ENCODE peak calls at places on chromosomes 2 and 18, in ten cellular contexts. D is amygdala, K is foreskin keratinocyte, Y is tibial artery, S is HCT116, N is HEK293T, B is astrocyte of the hippocampus, V is iPS-NIHi11, L is sigmoid colon, U is occipital lobe. E is an unnamed sample.

GRCh38 chr2:66981074-66981473 is 416.1 kb upstream of the ETAA1 start:
- DNase-seq in S (no peak), L (no peak), V (no peak), K (no peak), B (no peak), Y (no peak), U (no peak), N (no peak), D (no peak), E (no peak)

GRCh38 chr2:229446316-229446715 is 175.2 kb upstream of the PID1 start:
- DNase-seq in U (no peak), D (no peak), B (no peak), L (no peak), Y (no peak), V (no peak), N (no peak), K (no peak), S (no peak), E (no peak)

GRCh38 chr18:79687806-79688205 is 8.2 kb downstream of the CTDP1 start:
- DNase-seq in B (peak), S (no peak), K (peak), N (no peak), L (no peak), U (no peak), V (no peak), D (no peak), Y (peak), E (no peak)

GRCh38 chr2:143581989-143582719 is 452.9 kb downstream of the ARHGAP15 start:
- DNase-seq in D (no peak), B (no peak), V (no peak), K (no peak), N (no peak), S (no peak), U (no peak), L (no peak), Y (no peak), E (no peak)

GRCh38 chr2:234836251-234836650 is 115.6 kb upstream of the SH3BP4 start:
- DNase-seq in D (no peak), N (no peak), U (no peak), B (no peak), Y (no peak), S (no peak), L (no peak), K (no peak), V (no peak), E (no peak)

GRCh38 chr2:8329660-8330622 is 351.9 kb upstream of the ID2 start:
- DNase-seq in N (no peak), V (no peak), K (no peak), S (no peak), L (no peak), Y (no peak), U (no peak), D (no peak), B (no peak), E (no peak)

GRCh38 chr2:175560521-175561164 is 379.1 kb upstream of the ATP5MC3 start:
- DNase-seq in L (no peak), Y (no peak), U (no peak), K (no peak), S (no peak), V (no peak), N (no peak), B (no peak), D (no peak), E (no peak)

GRCh38 chr18:80247403-80247916 is at the start of gene PARD6G:
- DNase-seq in N (peak), U (peak), D (peak), S (peak), Y (peak), K (no peak), V (peak), L (peak), B (peak), E (peak)

GRCh38 chr2:195251221-195251620 is 405.8 kb upstream of the SLC39A10 start:
- DNase-seq in L (no peak), B (no peak), K (no peak), S (no peak), Y (no peak), D (no peak), N (no peak), V (no peak), U (no peak), E (no peak)

GRCh38 chr2:184814428-184814827 is 216.1 kb downstream of the ZNF804A start:
- DNase-seq in Y (no peak), L (no peak), D (no peak), S (no peak), N (no peak), K (no peak), U (no peak), B (no peak), V (no peak), E (no peak)

GRCh38 chr2:207352978-207353377 is 176.8 kb upstream of the CREB1 start:
- DNase-seq in D (no peak), U (peak), L (no peak), K (no peak), N (no peak), S (no peak), B (no peak), V (peak), Y (no peak), E (no peak)

GRCh38 chr18:23970161-23971153 is 44.1 kb upstream of the TTC39C start:
- DNase-seq in K (no peak), N (no peak), L (no peak), D (no peak), U (no peak), V (no peak), B (no peak), S (no peak), Y (no peak), E (no peak)